ENCODE peak calls at places on chromosomes 4 and X, in seven cellular contexts. One of them, this sample, is unnamed.
A peak's percentile ranks its signal among the peaks of the same experiment; 100 is the strongest.

GRCh38 chr4:138445098-138445497 is 202.9 kb upstream of the SLC7A11 start:
- DNase-seq in uterus: no peak
- DNase-seq in lower lobe of right lung: no peak
- DNase-seq in naive thymus-derived CD4-positive, alpha-beta T cell: no peak
- DNase-seq in heart left ventricle: no peak
- DNase-seq in psoas muscle: no peak
- DNase-seq in body of pancreas: no peak
- DNase-seq in this sample: no peak

GRCh38 chr4:122798101-122798500 is 28.5 kb upstream of the FGF2 start:
- DNase-seq in uterus: peak; percentile 44
- DNase-seq in lower lobe of right lung: no peak
- DNase-seq in naive thymus-derived CD4-positive, alpha-beta T cell: no peak
- DNase-seq in heart left ventricle: peak; percentile 56
- DNase-seq in psoas muscle: no peak
- DNase-seq in body of pancreas: no peak
- DNase-seq in this sample: peak; percentile 92

GRCh38 chr4:87839309-87839946 is 6.7 kb downstream of the MEPE start:
- DNase-seq in uterus: no peak
- DNase-seq in lower lobe of right lung: no peak
- DNase-seq in naive thymus-derived CD4-positive, alpha-beta T cell: no peak
- DNase-seq in heart left ventricle: no peak
- DNase-seq in psoas muscle: no peak
- DNase-seq in body of pancreas: peak; percentile 38
- DNase-seq in this sample: peak; percentile 49

GRCh38 chrX:13013353-13014110 is 30.9 kb downstream of the FAM9C start:
- DNase-seq in uterus: peak; percentile 23
- DNase-seq in lower lobe of right lung: no peak
- DNase-seq in naive thymus-derived CD4-positive, alpha-beta T cell: peak; percentile 16
- DNase-seq in heart left ventricle: peak; percentile 51
- DNase-seq in psoas muscle: no peak
- DNase-seq in body of pancreas: peak; percentile 22
- DNase-seq in this sample: peak; percentile 78

GRCh38 chrX:9912341-9912740 is 54.8 kb upstream of the CLDN34 start:
- DNase-seq in uterus: no peak
- DNase-seq in lower lobe of right lung: no peak
- DNase-seq in naive thymus-derived CD4-positive, alpha-beta T cell: no peak
- DNase-seq in heart left ventricle: no peak
- DNase-seq in psoas muscle: no peak
- DNase-seq in body of pancreas: no peak
- DNase-seq in this sample: peak; percentile 18

GRCh38 chrX:96987228-96987627 is 103.5 kb downstream of the RPA4 start:
- DNase-seq in uterus: no peak
- DNase-seq in lower lobe of right lung: no peak
- DNase-seq in naive thymus-derived CD4-positive, alpha-beta T cell: no peak
- DNase-seq in heart left ventricle: no peak
- DNase-seq in psoas muscle: no peak
- DNase-seq in body of pancreas: no peak
- DNase-seq in this sample: no peak

GRCh38 chrX:17376381-17377046 is 1.5 kb downstream of the NHS start:
- DNase-seq in uterus: peak; percentile 22
- DNase-seq in lower lobe of right lung: no peak
- DNase-seq in naive thymus-derived CD4-positive, alpha-beta T cell: no peak
- DNase-seq in heart left ventricle: no peak
- DNase-seq in psoas muscle: no peak
- DNase-seq in body of pancreas: no peak
- DNase-seq in this sample: no peak

GRCh38 chrX:11447418-11447817 is 154.2 kb downstream of the AMELX start:
- DNase-seq in uterus: no peak
- DNase-seq in lower lobe of right lung: no peak
- DNase-seq in naive thymus-derived CD4-positive, alpha-beta T cell: no peak
- DNase-seq in heart left ventricle: no peak
- DNase-seq in psoas muscle: no peak
- DNase-seq in body of pancreas: no peak
- DNase-seq in this sample: peak; percentile 29

GRCh38 chr4:21962691-21963090 is 14.1 kb upstream of the KCNIP4 start:
- DNase-seq in uterus: no peak
- DNase-seq in lower lobe of right lung: no peak
- DNase-seq in naive thymus-derived CD4-positive, alpha-beta T cell: no peak
- DNase-seq in heart left ventricle: no peak
- DNase-seq in psoas muscle: no peak
- DNase-seq in body of pancreas: no peak
- DNase-seq in this sample: no peak

GRCh38 chr4:85496146-85496849 is 21.3 kb downstream of the ARHGAP24 start:
- DNase-seq in uterus: no peak
- DNase-seq in lower lobe of right lung: no peak
- DNase-seq in naive thymus-derived CD4-positive, alpha-beta T cell: no peak
- DNase-seq in heart left ventricle: no peak
- DNase-seq in psoas muscle: no peak
- DNase-seq in body of pancreas: no peak
- DNase-seq in this sample: peak; percentile 62

GRCh38 chr4:39151120-39151713 is 31.1 kb upstream of the WDR19 start:
- DNase-seq in uterus: no peak
- DNase-seq in lower lobe of right lung: no peak
- DNase-seq in naive thymus-derived CD4-positive, alpha-beta T cell: no peak
- DNase-seq in heart left ventricle: no peak
- DNase-seq in psoas muscle: no peak
- DNase-seq in body of pancreas: no peak
- DNase-seq in this sample: peak; percentile 64

GRCh38 chr4:76535603-76536380 is 100.8 kb downstream of the SHROOM3 start:
- DNase-seq in uterus: no peak
- DNase-seq in lower lobe of right lung: no peak
- DNase-seq in naive thymus-derived CD4-positive, alpha-beta T cell: no peak
- DNase-seq in heart left ventricle: no peak
- DNase-seq in psoas muscle: no peak
- DNase-seq in body of pancreas: no peak
- DNase-seq in this sample: no peak

GRCh38 chrX:151031365-151031975 is 48.3 kb downstream of the HMGB3 start:
- DNase-seq in uterus: no peak
- DNase-seq in lower lobe of right lung: no peak
- DNase-seq in naive thymus-derived CD4-positive, alpha-beta T cell: no peak
- DNase-seq in heart left ventricle: no peak
- DNase-seq in psoas muscle: no peak
- DNase-seq in body of pancreas: no peak
- DNase-seq in this sample: no peak

GRCh38 chrX:110286126-110286525 is 31.8 kb downstream of the AMMECR1 start:
- DNase-seq in uterus: no peak
- DNase-seq in lower lobe of right lung: no peak
- DNase-seq in naive thymus-derived CD4-positive, alpha-beta T cell: no peak
- DNase-seq in heart left ventricle: no peak
- DNase-seq in psoas muscle: no peak
- DNase-seq in body of pancreas: no peak
- DNase-seq in this sample: peak; percentile 80

GRCh38 chr4:69823481-69824186 is 36.3 kb downstream of the SULT1E1 start:
- DNase-seq in uterus: no peak
- DNase-seq in lower lobe of right lung: peak; percentile 71
- DNase-seq in naive thymus-derived CD4-positive, alpha-beta T cell: peak; percentile 34
- DNase-seq in heart left ventricle: no peak
- DNase-seq in psoas muscle: no peak
- DNase-seq in body of pancreas: peak; percentile 78
- DNase-seq in this sample: no peak

GRCh38 chr4:183889190-183889589 is 15.9 kb upstream of the STOX2 start:
- DNase-seq in uterus: no peak
- DNase-seq in lower lobe of right lung: no peak
- DNase-seq in naive thymus-derived CD4-positive, alpha-beta T cell: no peak
- DNase-seq in heart left ventricle: no peak
- DNase-seq in psoas muscle: no peak
- DNase-seq in body of pancreas: no peak
- DNase-seq in this sample: no peak

GRCh38 chrX:28016823-28017222 is 35.6 kb upstream of the DCAF8L1 start:
- DNase-seq in uterus: no peak
- DNase-seq in lower lobe of right lung: no peak
- DNase-seq in naive thymus-derived CD4-positive, alpha-beta T cell: no peak
- DNase-seq in heart left ventricle: no peak
- DNase-seq in psoas muscle: no peak
- DNase-seq in body of pancreas: no peak
- DNase-seq in this sample: no peak

GRCh38 chrX:28015993-28016392 is 34.7 kb upstream of the DCAF8L1 start:
- DNase-seq in uterus: no peak
- DNase-seq in lower lobe of right lung: no peak
- DNase-seq in naive thymus-derived CD4-positive, alpha-beta T cell: no peak
- DNase-seq in heart left ventricle: no peak
- DNase-seq in psoas muscle: no peak
- DNase-seq in body of pancreas: no peak
- DNase-seq in this sample: no peak

DNA sequence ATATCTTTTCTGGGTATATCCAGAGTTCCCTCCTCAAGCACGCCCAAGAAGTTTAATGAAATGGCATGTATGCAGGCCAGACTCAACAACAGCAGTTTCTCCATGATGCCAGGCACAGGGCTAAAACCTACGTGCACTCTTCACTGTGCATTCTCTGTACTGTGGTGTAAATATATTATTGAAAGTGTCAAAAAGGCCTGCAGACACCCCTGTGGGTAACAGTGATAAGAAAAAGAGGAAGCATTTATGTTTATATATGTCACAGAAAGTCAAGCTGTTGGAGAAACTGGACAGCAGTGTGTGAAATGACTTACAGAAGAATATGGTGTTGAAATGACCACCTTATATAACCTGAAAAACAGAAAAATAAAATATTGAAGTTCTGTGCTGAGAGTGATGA is 29.6 kb upstream of the DCAF8L1 start:
- DNase-seq in uterus: no peak
- DNase-seq in lower lobe of right lung: no peak
- DNase-seq in naive thymus-derived CD4-positive, alpha-beta T cell: no peak
- DNase-seq in heart left ventricle: no peak
- DNase-seq in psoas muscle: no peak
- DNase-seq in body of pancreas: no peak
- DNase-seq in this sample: no peak
- H3K27ac ChIP-seq in uterus: no peak overlapping the region
- H3K27ac ChIP-seq in lower lobe of right lung: no peak overlapping the region
- H3K27ac ChIP-seq in naive thymus-derived CD4-positive, alpha-beta T cell: no peak overlapping the region
- H3K27ac ChIP-seq in heart left ventricle: no peak overlapping the region
- H3K27ac ChIP-seq in psoas muscle: no peak overlapping the region
- H3K27ac ChIP-seq in body of pancreas: no peak overlapping the region
- H3K27ac ChIP-seq in this sample: no peak overlapping the region

GRCh38 chr4:153207027-153207426 is 2.8 kb downstream of the TRIM2 start:
- DNase-seq in uterus: no peak
- DNase-seq in lower lobe of right lung: no peak
- DNase-seq in naive thymus-derived CD4-positive, alpha-beta T cell: no peak
- DNase-seq in heart left ventricle: no peak
- DNase-seq in psoas muscle: no peak
- DNase-seq in body of pancreas: no peak
- DNase-seq in this sample: no peak
- H3K4me3 ChIP-seq in uterus: no peak overlapping the region
- H3K4me3 ChIP-seq in lower lobe of right lung: no peak overlapping the region
- H3K4me3 ChIP-seq in naive thymus-derived CD4-positive, alpha-beta T cell: no peak overlapping the region
- H3K4me3 ChIP-seq in heart left ventricle: no peak overlapping the region
- H3K4me3 ChIP-seq in psoas muscle: no peak overlapping the region
- H3K4me3 ChIP-seq in body of pancreas: no peak overlapping the region
- H3K4me3 ChIP-seq in this sample: no peak overlapping the region

GRCh38 chr4:7332216-7333023 is 102.3 kb downstream of the PSAPL1 start:
- DNase-seq in uterus: peak; percentile 65
- DNase-seq in lower lobe of right lung: peak; percentile 25
- DNase-seq in naive thymus-derived CD4-positive, alpha-beta T cell: no peak
- DNase-seq in heart left ventricle: peak; percentile 63
- DNase-seq in psoas muscle: peak; percentile 51
- DNase-seq in body of pancreas: peak; percentile 31
- DNase-seq in this sample: peak; percentile 85
- H3K4me1 ChIP-seq in uterus: no peaks in the 10 kb centered on the region
- H3K4me1 ChIP-seq in lower lobe of right lung: peaks cover 5% of the 10 kb centered on the region
- H3K4me1 ChIP-seq in naive thymus-derived CD4-positive, alpha-beta T cell: no peaks in the 10 kb centered on the region
- H3K4me1 ChIP-seq in heart left ventricle: no peaks in the 10 kb centered on the region
- H3K4me1 ChIP-seq in psoas muscle: no peaks in the 10 kb centered on the region
- H3K4me1 ChIP-seq in body of pancreas: no peaks in the 10 kb centered on the region
- H3K4me1 ChIP-seq in this sample: no peaks in the 10 kb centered on the region

GRCh38 chr4:149634368-149634767 is 181.3 kb downstream of the IQCM start:
- DNase-seq in uterus: no peak
- DNase-seq in lower lobe of right lung: no peak
- DNase-seq in naive thymus-derived CD4-positive, alpha-beta T cell: no peak
- DNase-seq in heart left ventricle: no peak
- DNase-seq in psoas muscle: no peak
- DNase-seq in body of pancreas: no peak
- DNase-seq in this sample: no peak
- H3K27ac ChIP-seq in uterus: no peak overlapping the region
- H3K27ac ChIP-seq in lower lobe of right lung: no peak overlapping the region
- H3K27ac ChIP-seq in naive thymus-derived CD4-positive, alpha-beta T cell: no peak overlapping the region
- H3K27ac ChIP-seq in heart left ventricle: no peak overlapping the region
- H3K27ac ChIP-seq in psoas muscle: no peak overlapping the region
- H3K27ac ChIP-seq in body of pancreas: no peak overlapping the region
- H3K27ac ChIP-seq in this sample: no peak overlapping the region

GRCh38 chr4:16969696-16970135 is 71.3 kb upstream of the LDB2 start:
- DNase-seq in uterus: peak; percentile 70
- DNase-seq in lower lobe of right lung: no peak
- DNase-seq in naive thymus-derived CD4-positive, alpha-beta T cell: no peak
- DNase-seq in heart left ventricle: no peak
- DNase-seq in psoas muscle: peak; percentile 61
- DNase-seq in body of pancreas: peak; percentile 16
- DNase-seq in this sample: peak; percentile 75

GRCh38 chr4:16967722-16968121 is 69.3 kb upstream of the LDB2 start:
- DNase-seq in uterus: peak; percentile 73
- DNase-seq in lower lobe of right lung: no peak
- DNase-seq in naive thymus-derived CD4-positive, alpha-beta T cell: no peak
- DNase-seq in heart left ventricle: no peak
- DNase-seq in psoas muscle: peak; percentile 63
- DNase-seq in body of pancreas: peak; percentile 21
- DNase-seq in this sample: peak; percentile 25
- H3K4me3 ChIP-seq in uterus: no peak overlapping the region
- H3K4me3 ChIP-seq in lower lobe of right lung: no peak overlapping the region
- H3K4me3 ChIP-seq in naive thymus-derived CD4-positive, alpha-beta T cell: no peak overlapping the region
- H3K4me3 ChIP-seq in heart left ventricle: no peak overlapping the region
- H3K4me3 ChIP-seq in psoas muscle: no peak overlapping the region
- H3K4me3 ChIP-seq in body of pancreas: no peak overlapping the region
- H3K4me3 ChIP-seq in this sample: no peak overlapping the region

GRCh38 chr4:165974647-165975335 is 101.8 kb downstream of the TLL1 start:
- DNase-seq in uterus: no peak
- DNase-seq in lower lobe of right lung: no peak
- DNase-seq in naive thymus-derived CD4-positive, alpha-beta T cell: no peak
- DNase-seq in heart left ventricle: no peak
- DNase-seq in psoas muscle: no peak
- DNase-seq in body of pancreas: no peak
- DNase-seq in this sample: peak; percentile 13

GRCh38 chr4:165971446-165971845 is 98.4 kb downstream of the TLL1 start:
- DNase-seq in uterus: no peak
- DNase-seq in lower lobe of right lung: no peak
- DNase-seq in naive thymus-derived CD4-positive, alpha-beta T cell: no peak
- DNase-seq in heart left ventricle: no peak
- DNase-seq in psoas muscle: no peak
- DNase-seq in body of pancreas: no peak
- DNase-seq in this sample: no peak

GRCh38 chr4:165971941-165972340 is 98.9 kb downstream of the TLL1 start:
- DNase-seq in uterus: no peak
- DNase-seq in lower lobe of right lung: no peak
- DNase-seq in naive thymus-derived CD4-positive, alpha-beta T cell: no peak
- DNase-seq in heart left ventricle: no peak
- DNase-seq in psoas muscle: no peak
- DNase-seq in body of pancreas: no peak
- DNase-seq in this sample: no peak

GRCh38 chr4:165970703-165971420 is 97.8 kb downstream of the TLL1 start:
- DNase-seq in uterus: no peak
- DNase-seq in lower lobe of right lung: no peak
- DNase-seq in naive thymus-derived CD4-positive, alpha-beta T cell: no peak
- DNase-seq in heart left ventricle: no peak
- DNase-seq in psoas muscle: no peak
- DNase-seq in body of pancreas: no peak
- DNase-seq in this sample: no peak

GRCh38 chr4:165972747-165973146 is 99.7 kb downstream of the TLL1 start:
- DNase-seq in uterus: no peak
- DNase-seq in lower lobe of right lung: no peak
- DNase-seq in naive thymus-derived CD4-positive, alpha-beta T cell: no peak
- DNase-seq in heart left ventricle: no peak
- DNase-seq in psoas muscle: no peak
- DNase-seq in body of pancreas: no peak
- DNase-seq in this sample: no peak
- H3K4me1 ChIP-seq in uterus: no peaks in the 10 kb centered on the region
- H3K4me1 ChIP-seq in lower lobe of right lung: no peaks in the 10 kb centered on the region
- H3K4me1 ChIP-seq in naive thymus-derived CD4-positive, alpha-beta T cell: no peaks in the 10 kb centered on the region
- H3K4me1 ChIP-seq in heart left ventricle: no peaks in the 10 kb centered on the region
- H3K4me1 ChIP-seq in psoas muscle: no peaks in the 10 kb centered on the region
- H3K4me1 ChIP-seq in body of pancreas: no peaks in the 10 kb centered on the region
- H3K4me1 ChIP-seq in this sample: no peaks in the 10 kb centered on the region

This sample was measured in cardiac muscle cell.